ENCODE peak calls at places on chromosomes 2 and 18, in five cellular contexts. T is K562, O is stomach, S is transverse colon, K is spleen. U is an unnamed sample.
A peak's percentile ranks its signal among the peaks of the same experiment; 100 is the strongest.

GRCh38 chr2:213202006-213202405 is 50.6 kb upstream of the IKZF2 start:
- DNase-seq in S (no peak), T (no peak), O (no peak), K (no peak), U (no peak)

GRCh38 chr2:20501974-20502373 is 55.1 kb downstream of the RHOB start:
- DNase-seq in S (no peak), K (no peak), O (no peak), T (no peak), U (no peak)

GRCh38 chr2:197378494-197378972 is 56.3 kb downstream of the SF3B1 start:
- DNase-seq in S (peak; percentile 52), O (peak; percentile 51), K (no peak), T (peak; percentile 58), U (no peak)

GRCh38 chr2:142920579-142920978 is 43.1 kb downstream of the KYNU start:
- DNase-seq in K (no peak), S (no peak), T (no peak), O (no peak), U (no peak)

GRCh38 chr2:129866391-129866790 is 113.1 kb upstream of the RAB6C start:
- DNase-seq in O (no peak), T (no peak), S (no peak), K (no peak), U (peak; percentile 42)

GRCh38 chr2:170822292-170822884 is 5.7 kb downstream of the GAD1 start:
- DNase-seq in O (no peak), K (peak; percentile 76), S (no peak), T (no peak), U (no peak)

GRCh38 chr2:79393806-79394484 is 118.9 kb upstream of the CTNNA2 start:
- DNase-seq in T (no peak), K (no peak), S (no peak), O (no peak), U (no peak)

GRCh38 chr2:178514664-178515063 is 34.4 kb downstream of the PLEKHA3 start:
- DNase-seq in T (no peak), S (no peak), K (no peak), O (no peak), U (no peak)

GRCh38 chr2:159737292-159737916 is 25.1 kb downstream of the MARCHF7 start:
- DNase-seq in S (no peak), O (no peak), K (no peak), T (no peak), U (no peak)

GRCh38 chr2:61910603-61911002 is 5.1 kb downstream of the COMMD1 start:
- DNase-seq in S (no peak), T (no peak), K (no peak), O (no peak), U (no peak)

GRCh38 chr2:191436368-191437055 is 191.3 kb downstream of the MYO1B start:
- DNase-seq in T (no peak), K (no peak), S (no peak), O (no peak), U (no peak)

GRCh38 chr2:238484522-238485452 is 58.1 kb downstream of the ASB1 start:
- DNase-seq in T (no peak), O (peak; percentile 21), S (no peak), K (no peak), U (no peak)

GRCh38 chr2:11984556-11985158 is 238.2 kb downstream of the LPIN1 start:
- DNase-seq in T (no peak), K (no peak), S (no peak), O (no peak), U (no peak)

GRCh38 chr2:198441246-198441645 is 636.9 kb downstream of the PLCL1 start:
- DNase-seq in S (no peak), O (no peak), T (no peak), K (no peak), U (no peak)

GRCh38 chr18:62339106-62339988 is 14.2 kb downstream of the TNFRSF11A start:
- DNase-seq in T (peak; percentile 15), S (peak; percentile 31), K (no peak), O (no peak), U (no peak)

GRCh38 chr2:226985227-226985946 is 149.5 kb downstream of the RHBDD1 start:
- DNase-seq in K (no peak), O (no peak), T (peak; percentile 25), S (peak; percentile 15), U (no peak)

GRCh38 chr2:2107140-2107539 is 223.9 kb downstream of the MYT1L start:
- DNase-seq in S (no peak), O (no peak), K (no peak), T (no peak), U (no peak)

GRCh38 chr2:15753811-15754702 is 162.4 kb downstream of the DDX1 start:
- DNase-seq in O (no peak), K (no peak), S (no peak), T (no peak), U (no peak)

DNA sequence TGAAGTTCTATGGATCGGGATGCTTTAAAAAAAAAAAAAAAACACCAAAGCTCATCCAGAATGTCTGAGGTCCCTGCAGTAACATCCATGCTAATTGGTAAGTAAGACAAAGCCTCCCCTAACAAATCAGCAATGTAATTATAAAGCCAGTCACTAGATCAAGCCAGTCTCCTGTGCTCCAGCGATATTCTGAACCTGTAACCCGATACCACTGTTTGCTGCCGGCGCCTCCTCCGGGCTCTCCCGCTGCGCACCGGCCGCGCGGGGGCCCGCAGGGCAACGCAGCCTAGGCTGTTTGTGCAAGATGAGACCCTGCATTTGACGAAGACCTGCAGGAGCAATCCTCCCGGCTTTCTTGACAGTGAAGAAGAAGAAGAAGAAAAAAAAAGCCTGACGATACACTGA is 8.7 kb downstream of the SERTAD2 start:
- DNase-seq in K (no peak), O (peak; percentile 52), T (peak; percentile 85), S (peak; percentile 63), U (no peak)
- TF ChIP-seq CTCF in K (no peak), O (no peak), T (no peak), S (peak; percentile 17), U (peak; percentile 1)

GRCh38 chr2:53512071-53512841 is 255.3 kb upstream of the CHAC2 start:
- DNase-seq in O (no peak), S (no peak), K (no peak), T (no peak), U (peak; percentile 65)

GRCh38 chr2:53513167-53513666 is 254.4 kb upstream of the CHAC2 start:
- DNase-seq in K (no peak), T (no peak), O (no peak), S (no peak), U (no peak)

GRCh38 chr2:53508667-53509066 is 258.9 kb upstream of the CHAC2 start:
- DNase-seq in T (no peak), O (no peak), S (no peak), K (no peak), U (no peak)

GRCh38 chr2:53511549-53511948 is 256.1 kb upstream of the CHAC2 start:
- DNase-seq in K (no peak), S (no peak), O (no peak), T (no peak), U (no peak)

GRCh38 chr2:53509827-53510785 is 257.5 kb upstream of the CHAC2 start:
- DNase-seq in K (no peak), S (no peak), O (no peak), T (no peak), U (no peak)
- TF ChIP-seq POLR2A in K (no peak), S (no peak), O (no peak), T (no peak), U (no peak)

GRCh38 chr2:156332452-156333273 is at the start of gene NR4A2:
- DNase-seq in O (peak; percentile 96), K (peak; percentile 97), S (peak; percentile 95), T (peak; percentile 90), U (no peak)

GRCh38 chr2:156333274-156333950 is 891 bp upstream of the NR4A2 start:
- DNase-seq in T (peak; percentile 52), K (no peak), S (no peak), O (no peak), U (no peak)

GRCh38 chr2:156331572-156332451 is 709 bp downstream of the NR4A2 start:
- DNase-seq in K (peak; percentile 89), O (peak; percentile 68), T (peak; percentile 61), S (peak; percentile 74), U (peak; percentile 93)

GRCh38 chr2:156333951-156334495 is 1.5 kb upstream of the NR4A2 start:
- DNase-seq in K (peak; percentile 96), T (peak; percentile 75), O (peak; percentile 72), S (peak; percentile 77), U (peak; percentile 91)

DNA sequence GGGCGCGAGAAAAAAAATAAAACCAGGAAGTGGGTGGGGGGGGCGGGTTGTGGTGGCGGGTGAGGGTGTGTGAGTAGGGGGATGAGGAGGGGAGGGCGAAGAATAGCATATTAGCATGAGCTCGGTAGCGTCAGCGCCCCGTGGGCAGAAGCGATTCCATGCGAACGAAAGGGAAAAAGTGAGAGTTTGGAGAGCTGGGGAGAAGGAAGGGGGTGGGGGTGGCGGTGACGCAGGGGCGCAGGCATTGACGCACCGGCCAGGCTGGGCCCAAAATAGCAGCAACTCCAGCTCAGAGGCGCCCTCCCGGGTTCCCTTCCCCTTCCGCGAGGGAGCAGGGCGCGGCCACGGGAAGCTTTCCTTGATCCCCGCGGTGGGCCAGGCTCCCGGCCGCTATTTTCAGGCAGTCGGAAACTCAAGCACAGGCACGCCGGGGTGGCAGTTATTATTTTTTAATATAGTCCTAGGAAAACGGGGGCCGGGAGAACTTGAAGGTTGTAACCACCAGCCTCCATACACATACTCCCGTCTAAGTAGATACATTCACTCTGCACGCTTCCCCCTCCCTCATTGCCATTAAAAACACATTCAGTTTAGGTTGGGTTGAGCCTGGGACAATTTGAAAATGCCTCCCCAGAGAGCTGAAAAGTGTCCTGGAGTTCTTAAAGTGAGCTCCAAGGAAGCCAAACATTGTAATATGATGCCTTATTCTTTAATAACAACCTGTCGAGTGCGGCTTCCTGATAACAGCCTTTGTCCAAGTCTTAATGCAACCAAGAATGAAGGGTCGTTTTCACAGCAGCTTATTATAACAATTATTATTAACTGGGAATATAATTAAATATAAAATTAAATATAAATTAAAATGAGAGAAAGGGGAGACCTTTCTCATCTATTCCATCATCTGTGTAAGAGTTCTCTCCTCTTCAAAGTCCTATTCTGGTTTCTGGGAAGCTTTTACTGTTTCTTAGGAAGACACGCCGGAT is 2.3 kb upstream of the NR4A2 start:
- DNase-seq in K (peak; percentile 94), S (peak; percentile 93), O (peak; percentile 91), T (peak; percentile 87), U (no peak)
- TF ChIP-seq POLR2AphosphoS5 in K (peak; percentile 84), S (peak; percentile 71), O (peak; percentile 95), T (peak; percentile 27), U (peak; percentile 83)

GRCh38 chr2:222916229-222917197 is 55.7 kb downstream of the ACSL3 start:
- DNase-seq in S (no peak), K (no peak), T (no peak), O (no peak), U (no peak)
- TF ChIP-seq CTCF in S (no peak), K (no peak), T (peak; percentile 18), O (no peak), U (no peak)

DNA sequence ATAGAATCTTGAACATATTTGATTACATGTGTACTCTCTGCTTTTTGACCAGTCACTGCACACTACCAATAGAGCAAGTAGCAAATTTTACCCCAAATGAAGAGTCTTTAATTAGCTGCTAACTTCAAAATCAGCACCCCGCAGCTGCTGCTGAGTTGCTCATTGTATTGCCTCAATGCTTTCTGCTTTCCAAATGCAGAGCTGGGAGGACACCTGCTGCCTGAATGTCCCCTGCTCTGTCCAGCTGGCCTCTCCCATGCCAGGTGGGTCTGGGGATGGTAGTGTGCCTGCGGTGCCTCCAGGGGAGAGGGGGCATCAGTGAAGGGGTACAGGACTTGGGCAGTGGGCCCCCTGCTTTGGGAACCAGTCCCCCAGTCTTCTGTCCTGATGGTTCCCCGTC is 184.8 kb downstream of the PRKCE start:
- DNase-seq in K (no peak), O (no peak), T (no peak), S (no peak), U (no peak)
- TF ChIP-seq POLR2A in K (no peak), O (no peak), T (no peak), S (no peak), U (no peak)

U was measured in vagina.